ENCODE peak calls at places on chromosomes 13 and 19, in four cellular contexts. S is transverse colon; G is effector memory CD4-positive, alpha-beta T cell; K is lower lobe of right lung. C is an unnamed sample.

GRCh38 chr19:45809643-45810159 is 5.4 kb downstream of the RSPH6A start:
- DNase-seq in S (no peak), G (no peak), K (no peak), C (no peak)

GRCh38 chr13:77372275-77372674 is 45.4 kb upstream of the MYCBP2 start:
- DNase-seq in S (no peak), G (no peak), K (no peak), C (no peak)

GRCh38 chr13:73657821-73658540 is 476.2 kb downstream of the KLF12 start:
- DNase-seq in S (no peak), G (no peak), K (no peak), C (no peak)

GRCh38 chr19:4639531-4640246 is 373 bp downstream of the TNFAIP8L1 start:
- DNase-seq in S (peak; percentile 34), G (no peak), K (peak; percentile 60), C (no peak)

GRCh38 chr13:105971312-105971711 is 564.1 kb downstream of the EFNB2 start:
- DNase-seq in S (no peak), G (no peak), K (no peak), C (no peak)

GRCh38 chr13:49629947-49630346 is 1.6 kb downstream of the ARL11 start:
- DNase-seq in S (no peak), G (no peak), K (no peak), C (no peak)

GRCh38 chr13:112481458-112481857 is 105.3 kb downstream of the SPACA7 start:
- DNase-seq in S (no peak), G (no peak), K (no peak), C (no peak)

GRCh38 chr19:35478794-35479193 is 11.5 kb downstream of the KRTDAP start:
- DNase-seq in S (no peak), G (no peak), K (no peak), C (no peak)

GRCh38 chr13:63092461-63092860 is 1676.8 kb upstream of the PCDH20 start:
- DNase-seq in S (no peak), G (no peak), K (no peak), C (no peak)

GRCh38 chr19:13347351-13347750 is 158.9 kb downstream of the CACNA1A start:
- DNase-seq in S (no peak), G (no peak), K (no peak), C (no peak)

GRCh38 chr13:105327727-105328126 is 1207.7 kb downstream of the EFNB2 start:
- DNase-seq in S (no peak), G (no peak), K (no peak), C (no peak)

GRCh38 chr13:43245374-43245964 is 222.1 kb downstream of the DNAJC15 start:
- DNase-seq in S (no peak), G (no peak), K (no peak), C (no peak)

GRCh38 chr13:39616087-39616694 is 13.2 kb upstream of the LHFPL6 start:
- DNase-seq in S (peak; percentile 31), G (no peak), K (no peak), C (no peak)

GRCh38 chr19:38654478-38655079 is 7.1 kb downstream of the ACTN4 start:
- DNase-seq in S (no peak), G (no peak), K (no peak), C (no peak)
- H3K4me1 ChIP-seq in S (peaks cover 85% of the 10 kb centered on the region), G (peaks cover 49% of the 10 kb centered on the region), K (peaks cover 100% of the 10 kb centered on the region), C (peaks cover 98% of the 10 kb centered on the region)

GRCh38 chr19:10187315-10187714 is 7.4 kb downstream of the DNMT1 start:
- DNase-seq in S (no peak), G (no peak), K (no peak), C (no peak)
- H3K4me1 ChIP-seq in S (no peaks in the 10 kb centered on the region), G (peaks cover 2% of the 10 kb centered on the region), K (peaks cover 10% of the 10 kb centered on the region), C (peaks cover 9% of the 10 kb centered on the region)

GRCh38 chr13:31910633-31911032 is 120.9 kb upstream of the FRY start:
- DNase-seq in S (no peak), G (no peak), K (no peak), C (no peak)
- H3K4me1 ChIP-seq in S (no peaks in the 10 kb centered on the region), G (peaks cover 17% of the 10 kb centered on the region), K (peaks cover 28% of the 10 kb centered on the region), C (peaks cover 7% of the 10 kb centered on the region)

DNA sequence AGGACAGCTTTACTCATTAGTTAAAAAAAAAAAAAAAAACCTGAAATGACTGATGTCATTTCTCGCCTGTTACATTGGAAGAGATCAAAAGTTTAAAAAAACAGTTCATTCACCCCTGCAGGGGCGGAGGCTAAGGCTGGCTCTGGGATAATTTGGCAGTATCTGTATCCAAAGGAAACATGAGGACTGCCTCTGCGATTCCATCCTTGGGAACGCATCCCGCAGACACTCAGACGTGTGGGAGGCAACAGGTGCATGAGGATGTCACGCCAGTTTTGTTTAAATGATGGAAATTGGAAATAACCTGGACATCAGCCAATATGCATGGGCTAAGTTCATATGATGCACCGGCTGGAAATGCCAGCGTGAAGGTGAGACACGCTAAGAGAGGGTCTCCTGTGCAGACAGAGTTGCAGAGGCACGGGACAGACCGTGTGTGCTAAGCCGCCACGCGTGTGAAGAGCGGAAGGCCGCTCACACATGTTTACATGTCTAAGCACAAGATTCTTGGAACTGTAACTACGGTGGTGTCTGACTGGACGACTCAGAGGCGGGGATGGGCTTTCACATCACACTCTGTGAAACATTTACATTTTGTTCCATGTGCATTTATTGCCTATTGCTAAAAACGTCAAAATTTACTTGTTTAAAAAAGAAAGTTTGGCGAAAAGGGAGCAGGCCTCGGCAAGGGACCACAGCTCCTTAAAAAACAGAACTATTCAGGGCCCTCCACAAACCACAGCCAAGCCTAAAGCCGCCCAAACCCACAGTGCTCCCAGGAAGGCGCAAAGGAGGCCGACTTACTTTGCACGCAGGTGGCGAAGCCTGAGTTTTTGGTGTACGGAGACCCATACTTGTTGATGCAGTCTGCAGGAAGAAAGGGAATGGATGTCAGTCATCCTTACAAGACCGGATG is 17.9 kb downstream of the GAS6 start:
- DNase-seq in S (peak; percentile 3), G (no peak), K (no peak), C (no peak)
- H3K4me1 ChIP-seq in S (peaks cover 2% of the 10 kb centered on the region), G (peaks cover 27% of the 10 kb centered on the region), K (peaks cover 34% of the 10 kb centered on the region), C (peaks cover 59% of the 10 kb centered on the region)